ENCODE peak calls at places on chromosomes 11 and 22, in nine cellular contexts. V, H, B, S, N, M, R, O and F are unnamed samples.

GRCh38 chr11:68146010-68146540 is 24.9 kb upstream of the CHKA start:
- DNase-seq in H (no peak), B (no peak), N (no peak), V (peak; percentile 65), M (no peak), S (no peak), R (no peak), O (no peak), F (no peak)

GRCh38 chr11:19769820-19770219 is 57.2 kb downstream of the NAV2 start:
- DNase-seq in R (no peak), N (no peak), H (peak; percentile 19), S (peak; percentile 61), O (no peak), B (no peak), V (no peak), M (no peak), F (no peak)

GRCh38 chr11:65530157-65530496 is 5.2 kb downstream of the SCYL1 start:
- DNase-seq in R (no peak), S (peak; percentile 23), N (no peak), B (no peak), M (no peak), H (no peak), O (no peak), V (no peak), F (peak; percentile 26)

GRCh38 chr22:26592368-26593015 is 2.6 kb upstream of the TPST2 start:
- DNase-seq in S (no peak), R (no peak), O (no peak), N (peak; percentile 80), M (no peak), H (peak; percentile 92), V (no peak), B (no peak), F (no peak)

GRCh38 chr22:36042240-36042639 is 13.6 kb upstream of the RBFOX2 start:
- DNase-seq in H (no peak), R (no peak), M (no peak), O (no peak), B (no peak), N (no peak), V (no peak), S (no peak), F (no peak)

GRCh38 chr11:88480217-88480616 is 142.7 kb upstream of the CTSC start:
- DNase-seq in V (peak; percentile 28), O (no peak), N (no peak), S (peak; percentile 88), B (no peak), M (no peak), H (no peak), R (no peak), F (no peak)

GRCh38 chr11:2740275-2740940 is 40.6 kb upstream of the KCNQ1OT1 start:
- DNase-seq in S (no peak), V (no peak), R (no peak), H (no peak), O (no peak), N (no peak), B (no peak), M (no peak), F (no peak)

GRCh38 chr11:73538381-73538872 is 59.5 kb downstream of the FAM168A start:
- DNase-seq in N (no peak), R (peak; percentile 38), H (peak; percentile 67), V (peak; percentile 50), B (no peak), M (no peak), S (peak; percentile 41), O (no peak), F (peak; percentile 71)

GRCh38 chr11:44711113-44711512 is 15.6 kb upstream of the TSPAN18 start:
- DNase-seq in B (no peak), R (no peak), S (no peak), H (no peak), V (no peak), M (no peak), O (no peak), N (no peak), F (no peak)

GRCh38 chr11:114774599-114775365 is 96.5 kb downstream of the NXPE2 start:
- DNase-seq in O (no peak), N (peak; percentile 18), H (peak; percentile 42), V (peak; percentile 40), S (peak; percentile 52), R (peak; percentile 31), M (peak; percentile 21), B (peak; percentile 67), F (peak; percentile 72)

GRCh38 chr11:64449381-64450167 is 90.6 kb downstream of the RPS6KA4 start:
- DNase-seq in S (peak; percentile 72), H (peak; percentile 76), V (peak; percentile 73), O (peak; percentile 50), B (peak; percentile 72), N (peak; percentile 72), M (peak; percentile 11), R (peak; percentile 81), F (peak; percentile 79)

GRCh38 chr22:44261861-44262595 is 50.7 kb downstream of the SHISAL1 start:
- DNase-seq in S (no peak), M (no peak), B (no peak), N (no peak), V (no peak), H (no peak), R (no peak), O (no peak), F (no peak)

GRCh38 chr11:31509017-31509411 is 408 bp downstream of the IMMP1L start:
- DNase-seq in M (no peak), R (no peak), N (no peak), S (peak; percentile 35), B (no peak), V (no peak), O (no peak), H (peak; percentile 14), F (no peak)

GRCh38 chr22:35098921-35099320 is 33.0 kb downstream of the ISX start:
- DNase-seq in V (no peak), B (no peak), O (no peak), H (no peak), S (no peak), N (no peak), R (no peak), M (no peak), F (no peak)

GRCh38 chr11:729492-730074 is 17.7 kb upstream of the TALDO1 start:
- DNase-seq in N (no peak), S (no peak), M (peak; percentile 89), B (no peak), R (peak; percentile 62), H (no peak), V (no peak), O (no peak), F (peak; percentile 56)

GRCh38 chr11:64239662-64240466 is 1.0 kb upstream of the FKBP2 start:
- DNase-seq in H (peak; percentile 92), M (no peak), S (no peak), R (no peak), V (no peak), N (no peak), B (no peak), O (no peak), F (no peak)

GRCh38 chr11:61695917-61696316 is 15.7 kb downstream of the DAGLA start:
- DNase-seq in B (no peak), V (peak; percentile 80), M (peak; percentile 57), O (peak; percentile 85), N (peak; percentile 94), R (peak; percentile 66), S (peak; percentile 95), H (peak; percentile 57), F (no peak)

GRCh38 chr11:101880208-101880607 is 34.6 kb upstream of the CEP126 start:
- DNase-seq in B (no peak), N (no peak), R (no peak), S (peak; percentile 67), H (peak; percentile 54), V (peak; percentile 81), O (no peak), M (no peak), F (peak; percentile 57)

GRCh38 chr11:96715208-96715607 is 325.4 kb downstream of the JRKL start:
- DNase-seq in O (no peak), S (peak; percentile 29), H (no peak), N (no peak), M (no peak), B (no peak), V (no peak), R (no peak), F (no peak)

GRCh38 chr11:32391965-32392553 is 43.3 kb downstream of the WT1 start:
- DNase-seq in R (no peak), M (no peak), V (no peak), B (no peak), H (peak; percentile 24), O (no peak), S (peak; percentile 44), N (no peak), F (no peak)

GRCh38 chr11:6626971-6627761 is 7.9 kb upstream of the TPP1 start:
- DNase-seq in N (no peak), B (no peak), V (no peak), O (no peak), R (no peak), M (no peak), H (no peak), S (no peak), F (no peak)

GRCh38 chr11:3199537-3200295 is 18.9 kb downstream of the MRGPRG start:
- DNase-seq in V (no peak), R (no peak), B (no peak), N (no peak), M (no peak), H (no peak), O (no peak), S (no peak), F (no peak)

GRCh38 chr11:36577373-36577772 is 9.6 kb downstream of the RAG1 start:
- DNase-seq in O (no peak), N (no peak), M (no peak), B (no peak), H (no peak), V (no peak), S (no peak), R (no peak), F (no peak)

GRCh38 chr22:20247010-20247505 is 21.1 kb downstream of the RTN4R start:
- DNase-seq in M (no peak), O (no peak), S (no peak), N (no peak), H (peak; percentile 53), V (no peak), B (no peak), R (no peak), F (no peak)

GRCh38 chr11:65418681-65419459 is 3.7 kb upstream of the NEAT1 start:
- DNase-seq in N (peak; percentile 95), S (peak; percentile 97), R (peak; percentile 92), M (peak; percentile 88), V (peak; percentile 98), B (peak; percentile 62), O (peak; percentile 91), H (peak; percentile 98), F (peak; percentile 97)

GRCh38 chr11:59179121-59179520 is 7.2 kb downstream of the DTX4 start:
- DNase-seq in O (no peak), H (no peak), R (no peak), V (no peak), M (no peak), N (no peak), S (no peak), B (no peak), F (no peak)